ENCODE peak calls at places on chromosomes 1 and 21, in nine cellular contexts. L is suprapubic skin, U is stomach, I is upper lobe of left lung, D is heart left ventricle, B is endothelial cell of umbilical vein, J is K562, A is HepG2, E is breast epithelium. F is an unnamed sample.

GRCh38 chr1:2545754-2546514 is 10.2 kb upstream of the TNFRSF14 start:
- DNase-seq in L (peak; percentile 96), U (peak; percentile 94), I (peak; percentile 96), D (peak; percentile 92), B (peak; percentile 84), J (peak; percentile 99), A (peak; percentile 87), E (peak; percentile 93), F (peak; percentile 73)

GRCh38 chr1:230350208-230350921 is 75.8 kb downstream of the PGBD5 start:
- DNase-seq in L (no peak), U (no peak), I (no peak), D (no peak), B (no peak), J (no peak), A (no peak), E (no peak), F (peak; percentile 76)

GRCh38 chr1:174652496-174653280 is 204.9 kb downstream of the GPR52 start:
- DNase-seq in L (no peak), U (no peak), I (no peak), D (no peak), B (no peak), J (no peak), A (peak; percentile 5), E (no peak), F (no peak)

GRCh38 chr1:232950919-232951579 is 638 bp downstream of the NTPCR start:
- DNase-seq in L (no peak), U (no peak), I (no peak), D (no peak), B (peak; percentile 48), J (peak; percentile 57), A (peak; percentile 24), E (no peak), F (no peak)

GRCh38 chr1:87939486-87939885 is 610.8 kb downstream of the LMO4 start:
- DNase-seq in L (no peak), U (no peak), I (no peak), D (no peak), B (no peak), J (no peak), A (no peak), E (no peak), F (no peak)

GRCh38 chr1:147890177-147890790 is 12.3 kb upstream of the GJA8 start:
- DNase-seq in L (no peak), U (peak; percentile 74), I (peak; percentile 94), D (peak; percentile 77), B (peak; percentile 78), J (peak; percentile 73), A (peak; percentile 30), E (no peak), F (no peak)

GRCh38 chr1:203835476-203835875 is 25.9 kb upstream of the SNRPE start:
- DNase-seq in L (no peak), U (no peak), I (no peak), D (no peak), B (no peak), J (no peak), A (no peak), E (no peak), F (no peak)

GRCh38 chr1:1111516-1112236 is 4.2 kb downstream of the C1orf159 start:
- DNase-seq in L (no peak), U (no peak), I (no peak), D (no peak), B (no peak), J (no peak), A (no peak), E (peak; percentile 27), F (no peak)

GRCh38 chr21:15011967-15012366 is 52.8 kb downstream of the NRIP1 start:
- DNase-seq in L (no peak), U (no peak), I (no peak), D (no peak), B (no peak), J (no peak), A (no peak), E (no peak), F (no peak)
- H3K4me3 ChIP-seq in L (no peak overlapping the region), U (no peak overlapping the region), I (no peak overlapping the region), D (no peak overlapping the region), B (no peak overlapping the region), J (no peak overlapping the region), A (no peak overlapping the region), E (no peak overlapping the region), F (no peak overlapping the region)

DNA sequence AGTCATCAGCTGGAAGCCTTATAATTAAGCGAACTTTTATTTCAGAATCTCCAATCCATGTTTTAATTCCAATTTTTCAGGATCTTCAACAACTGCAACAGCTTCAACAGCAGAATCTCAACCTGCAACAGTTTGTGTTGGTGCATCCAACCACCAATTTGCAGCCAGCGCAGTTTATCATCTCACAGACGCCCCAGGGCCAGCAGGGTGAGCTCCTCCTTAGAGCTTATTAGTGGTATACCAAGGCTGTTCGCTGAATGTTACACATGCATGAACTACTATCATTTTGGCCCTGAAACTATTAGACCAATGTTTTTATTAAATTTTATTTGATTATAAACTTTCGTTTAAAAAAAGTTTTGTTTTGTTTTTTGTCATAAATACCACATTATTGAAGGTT is 142.4 kb downstream of the CD247 start:
- DNase-seq in L (no peak), U (no peak), I (no peak), D (no peak), B (no peak), J (no peak), A (no peak), E (no peak), F (no peak)
- H3K27ac ChIP-seq in L (no peak overlapping the region), U (no peak overlapping the region), I (no peak overlapping the region), D (no peak overlapping the region), B (no peak overlapping the region), J (no peak overlapping the region), A (no peak overlapping the region), E (no peak overlapping the region), F (no peak overlapping the region)

GRCh38 chr1:145994391-145995120 is 1.8 kb downstream of the TXNIP start:
- DNase-seq in L (no peak), U (peak; percentile 43), I (no peak), D (no peak), B (no peak), J (no peak), A (no peak), E (no peak), F (no peak)

GRCh38 chr1:145996433-145997155 is at the start of gene TXNIP:
- DNase-seq in L (peak; percentile 100), U (peak; percentile 99), I (peak; percentile 96), D (peak; percentile 99), B (peak; percentile 97), J (peak; percentile 100), A (peak; percentile 94), E (peak; percentile 99), F (peak; percentile 100)

GRCh38 chr1:145993618-145994390 is 2.6 kb downstream of the TXNIP start:
- DNase-seq in L (no peak), U (peak; percentile 24), I (no peak), D (no peak), B (no peak), J (no peak), A (no peak), E (no peak), F (peak; percentile 26)

GRCh38 chr1:145995964-145996432 is 381 bp downstream of the TXNIP start:
- DNase-seq in L (peak; percentile 76), U (peak; percentile 37), I (no peak), D (peak; percentile 36), B (peak; percentile 23), J (no peak), A (no peak), E (no peak), F (peak; percentile 29)

DNA sequence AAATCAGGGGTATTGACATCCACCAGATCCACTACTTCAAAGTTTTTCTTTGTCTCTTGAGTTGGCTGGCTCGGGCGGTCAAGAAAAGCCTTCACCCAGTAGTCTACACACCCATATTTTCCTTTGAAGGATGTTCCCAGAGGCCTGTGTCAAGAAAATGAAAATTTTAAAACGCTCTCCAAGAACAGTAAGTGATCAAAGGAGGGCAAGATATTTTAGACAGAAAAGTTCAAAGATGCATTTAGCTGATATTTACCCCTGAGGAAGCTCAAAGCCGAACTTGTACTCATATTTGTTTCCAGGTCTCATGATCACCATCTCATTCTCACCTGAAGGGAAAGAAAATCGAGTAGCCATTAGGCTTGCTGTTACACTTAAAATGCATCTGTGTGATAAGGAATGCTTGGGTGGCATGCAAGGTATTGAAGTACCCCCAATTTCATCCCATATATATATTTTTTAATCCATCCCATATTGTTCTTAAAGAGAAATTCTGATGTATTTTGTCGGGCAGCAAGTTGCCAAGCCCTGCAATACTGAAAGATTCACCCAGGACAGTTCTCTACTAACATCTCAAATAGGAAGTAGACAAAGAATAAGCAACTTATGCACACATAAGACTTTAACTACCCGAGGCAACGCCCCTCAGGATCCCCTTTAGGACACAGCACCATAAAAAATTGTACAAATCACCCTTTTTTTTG is 1.1 kb downstream of the TXNIP start:
- DNase-seq in L (no peak), U (peak; percentile 23), I (no peak), D (no peak), B (peak; percentile 17), J (no peak), A (no peak), E (no peak), F (no peak)
- TF ChIP-seq POLR2A in L (no peak), U (no peak), I (peak; percentile 26), D (no peak), B (no peak), J (no peak), A (no peak), E (no peak), F (no peak)

GRCh38 chr1:59739111-59739510 is 75.6 kb upstream of the HOOK1 start:
- DNase-seq in L (no peak), U (no peak), I (no peak), D (no peak), B (no peak), J (no peak), A (no peak), E (no peak), F (no peak)
- H3K4me3 ChIP-seq in L (no peak overlapping the region), U (no peak overlapping the region), I (no peak overlapping the region), D (no peak overlapping the region), B (no peak overlapping the region), J (no peak overlapping the region), A (no peak overlapping the region), E (no peak overlapping the region), F (no peak overlapping the region)

DNA sequence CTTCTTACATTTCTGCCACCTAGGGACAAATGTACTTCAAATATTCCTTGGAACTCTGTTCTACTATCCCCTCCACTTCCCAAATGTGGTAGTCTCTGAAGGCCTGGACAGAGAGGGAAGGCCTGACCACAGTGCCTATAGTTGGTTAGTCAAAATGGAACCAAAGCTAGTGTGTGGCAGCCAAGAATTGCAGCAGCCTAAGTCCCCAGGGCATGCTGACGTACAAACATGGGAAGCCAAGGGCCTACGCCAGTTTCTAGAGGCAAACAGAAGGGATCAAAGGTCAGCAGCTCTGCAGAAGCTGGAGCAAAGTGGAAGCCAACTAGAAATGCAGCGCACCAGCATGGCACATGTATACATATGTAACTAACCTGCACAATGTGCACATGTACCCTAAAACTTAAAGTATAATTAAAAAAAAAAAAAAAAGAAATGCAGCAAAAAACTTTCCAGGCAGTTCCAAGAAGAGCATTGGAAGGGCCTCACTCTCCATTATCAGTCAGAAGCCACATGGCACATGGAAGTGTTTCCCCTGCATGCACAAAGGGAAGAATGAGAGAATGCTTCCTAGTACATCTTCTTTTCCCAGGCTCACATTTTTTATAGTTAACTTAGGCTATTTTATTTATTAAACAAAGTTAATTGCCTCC is 39.4 kb upstream of the GADD45A start:
- DNase-seq in L (no peak), U (peak; percentile 71), I (no peak), D (peak; percentile 77), B (no peak), J (no peak), A (peak; percentile 83), E (no peak), F (peak; percentile 13)
- H3K27ac ChIP-seq in L (no peak overlapping the region), U (peak overlapping the region; percentile 53), I (no peak overlapping the region), D (peak overlapping the region; percentile 53), B (no peak overlapping the region), J (peak overlapping the region; percentile 77), A (peak overlapping the region; percentile 0), E (peak overlapping the region; percentile 77), F (peak overlapping the region; percentile 49)

F was measured in gastrocnemius medialis.